ENCODE peak calls at places on chromosomes 5 and 9, in ten cellular contexts. I is AG09319, P is Calu3, L is stomach, K is cardiac fibroblast, M is H9, B is MCF 10A, S is nephron progenitor cell, Y is upper lobe of right lung, H is OCI-LY7. C is an unnamed sample.

GRCh38 chr5:399296-400281 is 43.4 kb upstream of the EXOC3 start:
- DNase-seq in I (peak), P (peak), L (peak), K (peak), M (peak), B (no peak), S (peak), Y (peak), H (no peak), C (peak)

GRCh38 chr5:110343616-110344015 is 382.9 kb downstream of the TMEM232 start:
- DNase-seq in I (no peak), P (no peak), L (no peak), K (peak), M (no peak), B (peak), S (no peak), Y (no peak), H (no peak), C (no peak)

GRCh38 chr9:89606567-89607311 is 1.9 kb downstream of the GADD45G start:
- DNase-seq in I (no peak), P (peak), L (peak), K (peak), M (peak), B (peak), S (peak), Y (peak), H (no peak), C (peak)

GRCh38 chr5:115995351-115995750 is 33.1 kb downstream of the LVRN start:
- DNase-seq in I (no peak), P (no peak), L (no peak), K (no peak), M (no peak), B (no peak), S (no peak), Y (no peak), H (no peak), C (no peak)

GRCh38 chr5:116063950-116064349 is 20.9 kb upstream of the COMMD10 start:
- DNase-seq in I (no peak), P (no peak), L (no peak), K (no peak), M (no peak), B (no peak), S (no peak), Y (no peak), H (no peak), C (no peak)

GRCh38 chr5:54390015-54390414 is 65.5 kb upstream of the HSPB3 start:
- DNase-seq in I (no peak), P (peak), L (no peak), K (peak), M (no peak), B (peak), S (no peak), Y (no peak), H (no peak), C (peak)

GRCh38 chr5:147558826-147559225 is 49.0 kb upstream of the DPYSL3 start:
- DNase-seq in I (peak), P (peak), L (no peak), K (peak), M (peak), B (peak), S (peak), Y (no peak), H (no peak), C (peak)

GRCh38 chr5:114412509-114413171 is 50.8 kb downstream of the KCNN2 start:
- DNase-seq in I (peak), P (no peak), L (no peak), K (peak), M (no peak), B (peak), S (no peak), Y (no peak), H (no peak), C (peak)

GRCh38 chr5:96743065-96743768 is 64.5 kb downstream of the ERAP1 start:
- DNase-seq in I (no peak), P (no peak), L (no peak), K (peak), M (no peak), B (peak), S (no peak), Y (no peak), H (no peak), C (peak)

GRCh38 chr5:128081111-128081865 is 2.3 kb upstream of the SLC12A2 start:
- DNase-seq in I (no peak), P (no peak), L (no peak), K (peak), M (no peak), B (peak), S (no peak), Y (no peak), H (peak), C (peak)

GRCh38 chr9:37417252-37417803 is 5.2 kb upstream of the GRHPR start:
- DNase-seq in I (no peak), P (no peak), L (no peak), K (no peak), M (peak), B (no peak), S (no peak), Y (no peak), H (peak), C (no peak)

GRCh38 chr5:115124741-115125140 is 45.0 kb downstream of the TRIM36 start:
- DNase-seq in I (no peak), P (no peak), L (no peak), K (no peak), M (no peak), B (no peak), S (no peak), Y (no peak), H (no peak), C (no peak)

GRCh38 chr5:148776261-148776660 is 50.1 kb upstream of the ADRB2 start:
- DNase-seq in I (no peak), P (no peak), L (no peak), K (no peak), M (no peak), B (no peak), S (no peak), Y (no peak), H (no peak), C (no peak)

GRCh38 chr5:168655316-168655715 is 76.1 kb upstream of the PANK3 start:
- DNase-seq in I (no peak), P (no peak), L (no peak), K (no peak), M (no peak), B (no peak), S (no peak), Y (no peak), H (no peak), C (no peak)

GRCh38 chr9:22307013-22307711 is 139.5 kb upstream of the DMRTA1 start:
- DNase-seq in I (peak), P (peak), L (peak), K (peak), M (no peak), B (peak), S (peak), Y (no peak), H (peak), C (peak)

GRCh38 chr9:17993009-17993408 is 414.1 kb downstream of the SH3GL2 start:
- DNase-seq in I (no peak), P (no peak), L (no peak), K (no peak), M (no peak), B (no peak), S (no peak), Y (no peak), H (no peak), C (no peak)

GRCh38 chr9:893843-894420 is 52.4 kb downstream of the DMRT1 start:
- DNase-seq in I (peak), P (peak), L (peak), K (peak), M (peak), B (peak), S (peak), Y (no peak), H (peak), C (peak)

GRCh38 chr5:39759696-39760095 is 334.9 kb upstream of the DAB2 start:
- DNase-seq in I (no peak), P (no peak), L (no peak), K (peak), M (no peak), B (peak), S (no peak), Y (no peak), H (no peak), C (no peak)

GRCh38 chr9:86713456-86713855 is 233.8 kb downstream of the GAS1 start:
- DNase-seq in I (no peak), P (no peak), L (no peak), K (peak), M (no peak), B (no peak), S (no peak), Y (no peak), H (no peak), C (peak)

GRCh38 chr9:77022783-77023440 is 3.5 kb downstream of the FOXB2 start:
- DNase-seq in I (no peak), P (no peak), L (no peak), K (no peak), M (peak), B (no peak), S (peak), Y (no peak), H (no peak), C (no peak)

GRCh38 chr5:143554918-143555477 is 151.5 kb upstream of the NR3C1 start:
- DNase-seq in I (no peak), P (no peak), L (no peak), K (peak), M (no peak), B (peak), S (no peak), Y (no peak), H (no peak), C (no peak)

GRCh38 chr5:168552146-168552545 is 23.0 kb downstream of the FBLL1 start:
- DNase-seq in I (peak), P (no peak), L (no peak), K (peak), M (no peak), B (peak), S (no peak), Y (no peak), H (no peak), C (peak)

GRCh38 chr9:109098221-109098959 is 21.4 kb downstream of the TMEM245 start:
- DNase-seq in I (peak), P (no peak), L (no peak), K (peak), M (no peak), B (peak), S (peak), Y (no peak), H (no peak), C (peak)

GRCh38 chr9:614421-614820 is 227.1 kb upstream of the DMRT1 start:
- DNase-seq in I (no peak), P (peak), L (no peak), K (peak), M (no peak), B (no peak), S (no peak), Y (no peak), H (no peak), C (no peak)

DNA sequence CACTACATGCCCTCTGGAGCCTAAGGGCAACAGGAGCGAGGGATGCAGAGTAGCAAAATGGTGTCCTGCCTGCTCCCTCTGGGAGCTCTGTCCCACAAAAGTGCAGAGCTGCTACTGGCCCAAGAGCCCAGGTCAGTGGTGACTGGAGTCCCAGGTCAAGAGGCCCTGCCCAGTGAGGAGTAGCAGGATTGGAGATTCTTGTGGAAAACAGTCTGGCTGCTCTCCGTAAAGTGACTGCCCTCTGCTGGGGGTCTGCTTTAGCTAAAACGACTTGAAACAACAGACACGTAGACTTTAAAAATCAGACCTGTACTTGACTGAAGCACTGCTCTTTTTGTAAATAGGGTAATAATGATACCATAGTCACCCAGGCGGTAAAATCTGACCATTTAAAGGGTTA is 917.0 kb downstream of the MAT2B start:
- DNase-seq in I (no peak), P (peak), L (no peak), K (peak), M (peak), B (peak), S (peak), Y (no peak), H (no peak), C (no peak)
- TF ChIP-seq CTCF in I (no peak), P (no peak), L (no peak), K (peak), M (peak), B (no peak), S (peak), Y (no peak), H (no peak), C (peak)

GRCh38 chr9:130732131-130732530 is 38.6 kb downstream of the EXOSC2 start:
- DNase-seq in I (no peak), P (no peak), L (no peak), K (peak), M (no peak), B (no peak), S (no peak), Y (no peak), H (no peak), C (no peak)
- TF ChIP-seq CTCF in I (peak), P (no peak), L (no peak), K (no peak), M (peak), B (no peak), S (no peak), Y (peak), H (peak), C (peak)

DNA sequence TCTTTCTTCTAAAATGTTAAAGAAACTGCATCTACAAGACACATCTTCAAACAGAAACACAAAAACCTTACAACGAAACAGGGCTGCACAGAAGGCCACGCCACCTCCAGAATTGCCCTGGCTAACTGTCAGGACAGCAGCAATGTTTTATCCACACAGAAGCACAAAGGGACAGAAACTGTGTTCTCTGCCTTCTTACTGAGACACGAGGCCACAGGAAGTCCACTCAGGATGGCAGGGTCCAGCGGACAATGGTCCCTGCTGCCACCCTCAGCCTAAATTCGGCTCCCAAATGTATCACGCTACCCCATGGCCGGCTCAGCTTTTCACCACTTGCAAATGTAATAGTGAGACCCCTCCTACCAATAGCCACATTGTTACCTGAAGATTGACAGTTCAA is 159.8 kb upstream of the PHYKPL start:
- DNase-seq in I (no peak), P (no peak), L (peak), K (no peak), M (no peak), B (no peak), S (no peak), Y (no peak), H (no peak), C (no peak)
- TF ChIP-seq CTCF in I (no peak), P (no peak), L (no peak), K (no peak), M (no peak), B (no peak), S (no peak), Y (no peak), H (no peak), C (no peak)

GRCh38 chr9:33230756-33231691 is 8.9 kb upstream of the SPINK4 start:
- DNase-seq in I (no peak), P (peak), L (no peak), K (no peak), M (no peak), B (peak), S (no peak), Y (no peak), H (no peak), C (no peak)
- TF ChIP-seq CTCF in I (no peak), P (no peak), L (no peak), K (no peak), M (no peak), B (no peak), S (no peak), Y (no peak), H (no peak), C (no peak)

GRCh38 chr5:150120062-150120441 is 33.7 kb upstream of the CSF1R start:
- DNase-seq in I (no peak), P (no peak), L (no peak), K (no peak), M (no peak), B (no peak), S (no peak), Y (no peak), H (no peak), C (no peak)

GRCh38 chr5:150120617-150121447 is 34.5 kb upstream of the CSF1R start:
- DNase-seq in I (no peak), P (no peak), L (no peak), K (no peak), M (peak), B (no peak), S (no peak), Y (peak), H (no peak), C (no peak)

GRCh38 chr5:150118561-150119229 is 32.3 kb upstream of the CSF1R start:
- DNase-seq in I (no peak), P (no peak), L (peak), K (no peak), M (peak), B (no peak), S (no peak), Y (peak), H (no peak), C (no peak)

GRCh38 chr5:150117945-150118560 is 31.7 kb upstream of the CSF1R start:
- DNase-seq in I (no peak), P (no peak), L (peak), K (no peak), M (peak), B (no peak), S (no peak), Y (peak), H (no peak), C (no peak)

GRCh38 chr5:150119421-150120061 is 33.2 kb upstream of the CSF1R start:
- DNase-seq in I (no peak), P (no peak), L (no peak), K (no peak), M (no peak), B (no peak), S (no peak), Y (peak), H (no peak), C (no peak)
- TF ChIP-seq CTCF in I (no peak), P (no peak), L (no peak), K (no peak), M (no peak), B (no peak), S (no peak), Y (no peak), H (no peak), C (peak)

GRCh38 chr5:150613991-150614650 is 26.3 kb upstream of the SYNPO start:
- DNase-seq in I (no peak), P (no peak), L (no peak), K (no peak), M (no peak), B (no peak), S (no peak), Y (no peak), H (no peak), C (no peak)
- TF ChIP-seq CTCF in I (no peak), P (no peak), L (no peak), K (peak), M (peak), B (peak), S (no peak), Y (no peak), H (peak), C (peak)

C was measured in HFFc6.